ENCODE peak calls at places on chromosomes 16 and 17, in ten cellular contexts. One of them, this sample, is unnamed.

GRCh38 chr17:38761612-38762011 is 9.1 kb downstream of the PSMB3 start:
- DNase-seq in A549: peak; percentile 81
- DNase-seq in WTC11: peak; percentile 73
- DNase-seq in GM12878: no peak
- DNase-seq in HepG2: peak; percentile 54
- DNase-seq in NB4: peak; percentile 71
- DNase-seq in K562: peak; percentile 66
- DNase-seq in HCT116: peak; percentile 34
- DNase-seq in SK-N-SH: peak; percentile 50
- DNase-seq in H1: peak; percentile 75
- DNase-seq in this sample: peak; percentile 52

GRCh38 chr17:1186923-1187771 is 7.4 kb upstream of the ABR start:
- DNase-seq in HepG2: peak; percentile 63
- DNase-seq in NB4: peak; percentile 81
- DNase-seq in SK-N-SH: peak; percentile 93
- DNase-seq in H1: peak; percentile 90
- DNase-seq in HCT116: peak; percentile 72
- DNase-seq in GM12878: no peak
- DNase-seq in K562: peak; percentile 72
- DNase-seq in WTC11: peak; percentile 90
- DNase-seq in A549: peak; percentile 92
- DNase-seq in this sample: peak; percentile 84

GRCh38 chr17:28902819-28903545 is at the start of gene DHRS13:
- DNase-seq in K562: peak; percentile 98
- DNase-seq in NB4: peak; percentile 97
- DNase-seq in HepG2: peak; percentile 91
- DNase-seq in WTC11: peak; percentile 95
- DNase-seq in GM12878: peak; percentile 81
- DNase-seq in A549: peak; percentile 97
- DNase-seq in H1: peak; percentile 97
- DNase-seq in HCT116: peak; percentile 91
- DNase-seq in SK-N-SH: peak; percentile 99
- DNase-seq in this sample: peak; percentile 93

GRCh38 chr17:81929253-81930141 is 2.0 kb upstream of the MAFG start:
- DNase-seq in NB4: no peak
- DNase-seq in GM12878: no peak
- DNase-seq in A549: no peak
- DNase-seq in K562: no peak
- DNase-seq in HepG2: no peak
- DNase-seq in HCT116: no peak
- DNase-seq in WTC11: no peak
- DNase-seq in SK-N-SH: no peak
- DNase-seq in H1: no peak
- DNase-seq in this sample: no peak

GRCh38 chr17:7626956-7627249 is 718 bp downstream of the SAT2 start:
- DNase-seq in SK-N-SH: no peak
- DNase-seq in GM12878: no peak
- DNase-seq in HCT116: no peak
- DNase-seq in HepG2: no peak
- DNase-seq in A549: no peak
- DNase-seq in NB4: no peak
- DNase-seq in WTC11: no peak
- DNase-seq in K562: no peak
- DNase-seq in H1: no peak
- DNase-seq in this sample: no peak

GRCh38 chr16:87465306-87465705 is 27.5 kb downstream of the ZCCHC14 start:
- DNase-seq in A549: no peak
- DNase-seq in HCT116: no peak
- DNase-seq in HepG2: peak; percentile 79
- DNase-seq in NB4: peak; percentile 83
- DNase-seq in H1: no peak
- DNase-seq in SK-N-SH: peak; percentile 52
- DNase-seq in GM12878: no peak
- DNase-seq in K562: peak; percentile 73
- DNase-seq in WTC11: no peak
- DNase-seq in this sample: peak; percentile 67

GRCh38 chr17:29825604-29826003 is 104.4 kb downstream of the SSH2 start:
- DNase-seq in H1: no peak
- DNase-seq in WTC11: no peak
- DNase-seq in A549: no peak
- DNase-seq in SK-N-SH: no peak
- DNase-seq in HCT116: no peak
- DNase-seq in GM12878: no peak
- DNase-seq in NB4: no peak
- DNase-seq in HepG2: peak; percentile 31
- DNase-seq in K562: no peak
- DNase-seq in this sample: no peak

GRCh38 chr17:58541249-58541648 is 26.8 kb upstream of the MTMR4 start:
- DNase-seq in NB4: peak; percentile 50
- DNase-seq in H1: no peak
- DNase-seq in WTC11: peak; percentile 42
- DNase-seq in SK-N-SH: no peak
- DNase-seq in GM12878: no peak
- DNase-seq in K562: peak; percentile 30
- DNase-seq in HepG2: no peak
- DNase-seq in HCT116: peak; percentile 54
- DNase-seq in A549: peak; percentile 43
- DNase-seq in this sample: no peak

GRCh38 chr16:56667581-56668571 is at the start of gene MT1G:
- DNase-seq in K562: no peak
- DNase-seq in GM12878: no peak
- DNase-seq in SK-N-SH: peak; percentile 57
- DNase-seq in NB4: peak; percentile 79
- DNase-seq in H1: peak; percentile 70
- DNase-seq in HepG2: peak; percentile 57
- DNase-seq in HCT116: no peak
- DNase-seq in A549: no peak
- DNase-seq in WTC11: peak; percentile 65
- DNase-seq in this sample: no peak

GRCh38 chr16:14502932-14503741 is 126.9 kb downstream of the PARN start:
- DNase-seq in GM12878: peak; percentile 79
- DNase-seq in SK-N-SH: no peak
- DNase-seq in HCT116: no peak
- DNase-seq in WTC11: no peak
- DNase-seq in A549: no peak
- DNase-seq in K562: peak; percentile 38
- DNase-seq in H1: no peak
- DNase-seq in NB4: no peak
- DNase-seq in HepG2: no peak
- DNase-seq in this sample: no peak

GRCh38 chr17:15954222-15954621 is 9.3 kb downstream of the ADORA2B start:
- DNase-seq in NB4: no peak
- DNase-seq in H1: no peak
- DNase-seq in GM12878: no peak
- DNase-seq in K562: no peak
- DNase-seq in A549: peak; percentile 45
- DNase-seq in HepG2: no peak
- DNase-seq in HCT116: peak; percentile 73
- DNase-seq in WTC11: no peak
- DNase-seq in SK-N-SH: no peak
- DNase-seq in this sample: peak; percentile 89

GRCh38 chr17:28333083-28333746 is 2.1 kb downstream of the IFT20 start:
- DNase-seq in SK-N-SH: no peak
- DNase-seq in WTC11: no peak
- DNase-seq in K562: no peak
- DNase-seq in A549: no peak
- DNase-seq in H1: no peak
- DNase-seq in GM12878: no peak
- DNase-seq in NB4: no peak
- DNase-seq in HepG2: no peak
- DNase-seq in HCT116: no peak
- DNase-seq in this sample: no peak

GRCh38 chr16:48912360-48912759 is 302.4 kb upstream of the N4BP1 start:
- DNase-seq in NB4: no peak
- DNase-seq in HepG2: no peak
- DNase-seq in SK-N-SH: no peak
- DNase-seq in WTC11: no peak
- DNase-seq in H1: no peak
- DNase-seq in GM12878: peak; percentile 8
- DNase-seq in A549: no peak
- DNase-seq in HCT116: no peak
- DNase-seq in K562: no peak
- DNase-seq in this sample: no peak

GRCh38 chr16:57045694-57046381 is 46.5 kb upstream of the CPNE2 start:
- DNase-seq in SK-N-SH: peak; percentile 64
- DNase-seq in K562: peak; percentile 65
- DNase-seq in GM12878: peak; percentile 55
- DNase-seq in H1: peak; percentile 84
- DNase-seq in HepG2: peak; percentile 71
- DNase-seq in A549: peak; percentile 48
- DNase-seq in HCT116: peak; percentile 21
- DNase-seq in WTC11: peak; percentile 71
- DNase-seq in NB4: peak; percentile 66
- DNase-seq in this sample: peak; percentile 75

GRCh38 chr17:80526116-80526910 is 18.3 kb upstream of the RPTOR start:
- DNase-seq in WTC11: peak; percentile 54
- DNase-seq in GM12878: no peak
- DNase-seq in SK-N-SH: peak; percentile 25
- DNase-seq in NB4: no peak
- DNase-seq in A549: no peak
- DNase-seq in H1: no peak
- DNase-seq in HepG2: no peak
- DNase-seq in HCT116: no peak
- DNase-seq in K562: no peak
- DNase-seq in this sample: no peak

GRCh38 chr17:28717578-28718316 is at the start of gene RAB34:
- DNase-seq in A549: peak; percentile 90
- DNase-seq in HCT116: no peak
- DNase-seq in NB4: no peak
- DNase-seq in GM12878: no peak
- DNase-seq in WTC11: peak; percentile 96
- DNase-seq in SK-N-SH: no peak
- DNase-seq in H1: peak; percentile 92
- DNase-seq in K562: no peak
- DNase-seq in HepG2: no peak
- DNase-seq in this sample: peak; percentile 60

GRCh38 chr17:37614823-37615222 is 5.6 kb upstream of the SYNRG start:
- DNase-seq in A549: no peak
- DNase-seq in HCT116: no peak
- DNase-seq in SK-N-SH: no peak
- DNase-seq in NB4: no peak
- DNase-seq in HepG2: no peak
- DNase-seq in K562: no peak
- DNase-seq in WTC11: no peak
- DNase-seq in GM12878: no peak
- DNase-seq in H1: no peak
- DNase-seq in this sample: no peak

GRCh38 chr17:65556910-65557348 is 4.5 kb downstream of the AXIN2 start:
- DNase-seq in SK-N-SH: no peak
- DNase-seq in HCT116: no peak
- DNase-seq in K562: no peak
- DNase-seq in A549: no peak
- DNase-seq in WTC11: no peak
- DNase-seq in GM12878: no peak
- DNase-seq in H1: no peak
- DNase-seq in HepG2: no peak
- DNase-seq in NB4: no peak
- DNase-seq in this sample: no peak

GRCh38 chr17:45016823-45017222 is 34.6 kb downstream of the DCAKD start:
- DNase-seq in SK-N-SH: no peak
- DNase-seq in NB4: peak; percentile 39
- DNase-seq in HCT116: no peak
- DNase-seq in WTC11: peak; percentile 38
- DNase-seq in GM12878: no peak
- DNase-seq in HepG2: peak; percentile 39
- DNase-seq in H1: no peak
- DNase-seq in A549: peak; percentile 50
- DNase-seq in K562: peak; percentile 61
- DNase-seq in this sample: no peak

GRCh38 chr16:74607967-74608356 is 1.0 kb upstream of the GLG1 start:
- DNase-seq in SK-N-SH: no peak
- DNase-seq in NB4: no peak
- DNase-seq in GM12878: no peak
- DNase-seq in A549: no peak
- DNase-seq in K562: peak; percentile 41
- DNase-seq in WTC11: peak; percentile 33
- DNase-seq in HepG2: no peak
- DNase-seq in HCT116: no peak
- DNase-seq in H1: peak; percentile 51
- DNase-seq in this sample: no peak
- TF ChIP-seq MAX in SK-N-SH: no peak
- TF ChIP-seq MAX in NB4: no peak
- TF ChIP-seq MAX in GM12878: no peak
- TF ChIP-seq MAX in A549: no peak
- TF ChIP-seq MAX in K562: no peak
- TF ChIP-seq MAX in WTC11: no peak
- TF ChIP-seq MAX in HepG2: no peak
- TF ChIP-seq MAX in HCT116: no peak
- TF ChIP-seq MAX in H1: no peak
- TF ChIP-seq MAX in this sample: no peak

DNA sequence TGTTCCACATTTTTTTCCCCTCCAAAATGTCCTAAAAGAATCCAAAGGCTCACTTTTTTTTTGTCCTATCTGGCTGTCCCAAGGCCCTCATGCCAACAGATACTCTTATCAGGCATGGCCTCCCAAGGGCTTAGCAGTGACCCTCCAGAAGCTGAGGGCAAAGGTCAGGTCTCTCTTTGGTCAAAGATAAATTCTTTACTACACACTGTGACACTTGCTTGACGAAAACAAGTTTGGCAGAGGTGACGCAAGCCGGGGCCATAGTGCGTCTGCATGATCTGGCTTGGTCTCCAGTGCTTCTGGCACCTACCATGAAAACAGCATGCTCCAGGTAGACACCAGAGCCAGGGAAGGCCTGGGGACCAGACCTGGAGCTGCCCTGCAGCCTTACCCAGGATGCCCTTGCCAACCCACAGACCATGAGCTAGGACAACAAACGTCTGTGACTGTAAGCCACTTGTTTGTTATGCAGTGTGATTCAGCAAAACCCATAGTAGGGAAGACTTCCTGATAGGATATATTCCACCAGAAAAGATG is 48.5 kb upstream of the IRF8 start:
- DNase-seq in HepG2: peak; percentile 47
- DNase-seq in K562: peak; percentile 74
- DNase-seq in WTC11: no peak
- DNase-seq in NB4: no peak
- DNase-seq in A549: no peak
- DNase-seq in HCT116: no peak
- DNase-seq in SK-N-SH: no peak
- DNase-seq in H1: no peak
- DNase-seq in GM12878: no peak
- DNase-seq in this sample: no peak
- TF ChIP-seq MAX in HepG2: peak; percentile 20
- TF ChIP-seq MAX in K562: no peak
- TF ChIP-seq MAX in WTC11: no peak
- TF ChIP-seq MAX in NB4: no peak
- TF ChIP-seq MAX in A549: no peak
- TF ChIP-seq MAX in HCT116: no peak
- TF ChIP-seq MAX in SK-N-SH: no peak
- TF ChIP-seq MAX in H1: no peak
- TF ChIP-seq MAX in GM12878: no peak
- TF ChIP-seq MAX in this sample: no peak

GRCh38 chr16:9123871-9124270 is 32.4 kb downstream of the HAPSTR1 start:
- DNase-seq in GM12878: no peak
- DNase-seq in HCT116: peak; percentile 54
- DNase-seq in SK-N-SH: no peak
- DNase-seq in WTC11: no peak
- DNase-seq in K562: no peak
- DNase-seq in H1: peak; percentile 33
- DNase-seq in A549: peak; percentile 80
- DNase-seq in HepG2: no peak
- DNase-seq in NB4: peak; percentile 89
- DNase-seq in this sample: no peak
- TF ChIP-seq MAX in GM12878: no peak
- TF ChIP-seq MAX in HCT116: peak; percentile 61
- TF ChIP-seq MAX in SK-N-SH: no peak
- TF ChIP-seq MAX in WTC11: no peak
- TF ChIP-seq MAX in K562: no peak
- TF ChIP-seq MAX in H1: no peak
- TF ChIP-seq MAX in A549: no peak
- TF ChIP-seq MAX in HepG2: no peak
- TF ChIP-seq MAX in NB4: no peak
- TF ChIP-seq MAX in this sample: no peak

GRCh38 chr17:12592941-12593340 is 72.7 kb upstream of the MYOCD start:
- DNase-seq in GM12878: no peak
- DNase-seq in SK-N-SH: no peak
- DNase-seq in H1: no peak
- DNase-seq in HCT116: no peak
- DNase-seq in K562: no peak
- DNase-seq in HepG2: no peak
- DNase-seq in NB4: no peak
- DNase-seq in WTC11: no peak
- DNase-seq in A549: no peak
- DNase-seq in this sample: no peak
- TF ChIP-seq MAX in GM12878: no peak
- TF ChIP-seq MAX in SK-N-SH: no peak
- TF ChIP-seq MAX in H1: no peak
- TF ChIP-seq MAX in HCT116: no peak
- TF ChIP-seq MAX in K562: no peak
- TF ChIP-seq MAX in HepG2: no peak
- TF ChIP-seq MAX in NB4: no peak
- TF ChIP-seq MAX in WTC11: no peak
- TF ChIP-seq MAX in A549: no peak
- TF ChIP-seq MAX in this sample: no peak